ENCODE peak calls at places on chromosomes 4 and X, in nine cellular contexts. U is endothelial cell of umbilical vein, E is fibroblast of pulmonary artery, F is heart left ventricle, T is Caco-2, M is K562, H is suprapubic skin, A is psoas muscle, V is lower lobe of right lung. Z is an unnamed sample.

GRCh38 chr4:14726441-14727405 is 275.6 kb upstream of the CPEB2 start:
- DNase-seq in M (no peak), H (no peak), A (no peak), V (no peak), T (no peak), U (no peak), E (peak), F (no peak), Z (peak)

GRCh38 chr4:52566136-52567031 is 92.7 kb downstream of the USP46 start:
- DNase-seq in E (no peak), U (no peak), F (no peak), V (no peak), T (no peak), M (no peak), H (no peak), A (no peak), Z (no peak)

GRCh38 chrX:38806875-38807601 is 5.8 kb downstream of the MID1IP1 start:
- DNase-seq in E (no peak), A (no peak), T (no peak), H (no peak), V (no peak), M (peak), F (no peak), U (no peak), Z (no peak)

GRCh38 chr4:42327323-42327722 is 70.0 kb upstream of the SHISA3 start:
- DNase-seq in E (no peak), H (no peak), U (no peak), A (no peak), F (no peak), T (no peak), M (no peak), V (no peak), Z (no peak)

GRCh38 chrX:9566150-9566621 is 101.3 kb downstream of the TBL1X start:
- DNase-seq in E (peak), M (no peak), V (no peak), A (peak), U (peak), H (no peak), T (no peak), F (no peak), Z (peak)

GRCh38 chr4:40403079-40403478 is 67.9 kb downstream of the CHRNA9 start:
- DNase-seq in E (no peak), A (no peak), M (no peak), V (no peak), F (no peak), T (peak), U (no peak), H (no peak), Z (no peak)

GRCh38 chr4:71241467-71242401 is 97.1 kb upstream of the SLC4A4 start:
- DNase-seq in A (no peak), E (no peak), U (no peak), F (no peak), V (peak), T (no peak), H (no peak), M (no peak), Z (no peak)

GRCh38 chr4:172857026-172857425 is 311.6 kb upstream of the GALNT7 start:
- DNase-seq in H (no peak), V (no peak), M (no peak), E (no peak), A (no peak), T (no peak), F (no peak), U (no peak), Z (no peak)

GRCh38 chrX:124699876-124700275 is 353.5 kb downstream of the SH2D1A start:
- DNase-seq in T (no peak), V (no peak), U (no peak), E (no peak), A (no peak), M (no peak), H (no peak), F (no peak), Z (no peak)

GRCh38 chrX:45719751-45720501 is 519.2 kb upstream of the DIPK2B start:
- DNase-seq in T (no peak), F (no peak), E (peak), M (no peak), U (no peak), A (no peak), V (no peak), H (no peak), Z (no peak)

GRCh38 chrX:123336666-123337065 is 152.6 kb downstream of the GRIA3 start:
- DNase-seq in U (no peak), V (no peak), A (no peak), T (no peak), M (no peak), E (no peak), F (no peak), H (no peak), Z (no peak)

GRCh38 chrX:134741801-134742200 is 83.5 kb upstream of the PLAC1 start:
- DNase-seq in V (no peak), U (no peak), H (no peak), A (no peak), T (no peak), F (no peak), M (no peak), E (no peak), Z (no peak)

GRCh38 chr4:90118547-90119211 is 8.5 kb upstream of the CCSER1 start:
- DNase-seq in U (no peak), F (no peak), A (no peak), M (no peak), H (no peak), E (no peak), V (no peak), T (no peak), Z (no peak)

GRCh38 chr4:80192937-80193336 is 4.4 kb upstream of the PRDM8 start:
- DNase-seq in E (peak), U (no peak), M (no peak), H (no peak), F (no peak), A (no peak), V (no peak), T (no peak), Z (no peak)

GRCh38 chr4:10006604-10007435 is 14.5 kb downstream of the SLC2A9 start:
- DNase-seq in T (no peak), A (peak), F (no peak), E (peak), U (peak), H (no peak), V (peak), M (no peak), Z (peak)

GRCh38 chr4:1026115-1026514 is 14.7 kb downstream of the FGFRL1 start:
- DNase-seq in U (no peak), F (no peak), V (no peak), E (peak), T (no peak), M (peak), A (no peak), H (no peak), Z (peak)

GRCh38 chr4:6768539-6768905 is 14.0 kb upstream of the KIAA0232 start:
- DNase-seq in U (no peak), F (no peak), E (peak), M (peak), T (no peak), A (peak), H (no peak), V (peak), Z (no peak)

GRCh38 chr4:38837849-38838248 is 18.8 kb downstream of the TLR6 start:
- DNase-seq in E (peak), V (no peak), A (no peak), F (no peak), H (no peak), T (no peak), M (no peak), U (peak), Z (peak)

GRCh38 chr4:6504900-6505496 is 32.6 kb upstream of the PPP2R2C start:
- DNase-seq in U (no peak), H (no peak), F (no peak), E (no peak), V (no peak), T (no peak), A (no peak), M (no peak), Z (peak)

GRCh38 chr4:48779998-48780866 is at the start of gene FRYL:
- DNase-seq in A (peak), V (peak), M (peak), F (peak), H (peak), U (peak), T (peak), E (peak), Z (peak)

GRCh38 chrX:37871626-37872302 is 24.4 kb upstream of the DYNLT3 start:
- DNase-seq in E (peak), U (peak), H (no peak), A (peak), T (no peak), F (peak), M (peak), V (no peak), Z (peak)

GRCh38 chrX:118824173-118824782 is 654 bp downstream of the ZCCHC12 start:
- DNase-seq in V (no peak), A (no peak), T (no peak), E (no peak), H (no peak), U (no peak), F (no peak), M (no peak), Z (no peak)

GRCh38 chrX:122868626-122869025 is 315.5 kb upstream of the GRIA3 start:
- DNase-seq in U (no peak), V (no peak), M (no peak), E (no peak), T (no peak), A (no peak), H (no peak), F (no peak), Z (peak)

GRCh38 chrX:132022863-132023116 is 312 bp upstream of the STK26 start:
- DNase-seq in T (no peak), H (peak), F (peak), E (no peak), A (no peak), U (no peak), M (no peak), V (no peak), Z (peak)

GRCh38 chrX:132025085-132025484 is 2.0 kb downstream of the STK26 start:
- DNase-seq in H (no peak), F (no peak), U (no peak), E (no peak), M (peak), A (no peak), T (no peak), V (no peak), Z (no peak)

GRCh38 chrX:132023117-132023895 is at the start of gene STK26:
- DNase-seq in T (peak), F (peak), V (peak), E (peak), M (peak), A (peak), H (peak), U (peak), Z (peak)

GRCh38 chrX:132023896-132024386 is 839 bp downstream of the STK26 start:
- DNase-seq in A (peak), U (peak), V (peak), H (no peak), F (peak), E (no peak), T (no peak), M (peak), Z (no peak)

GRCh38 chrX:132022115-132022862 is 813 bp upstream of the STK26 start:
- DNase-seq in V (no peak), E (no peak), A (peak), F (no peak), M (peak), T (no peak), U (peak), H (no peak), Z (peak)
- TF ChIP-seq CTCF in V (peak), E (peak), A (no peak), F (no peak), M (peak), T (no peak), U (no peak), H (no peak), Z (peak)

GRCh38 chr4:169179609-169180526 is 90.9 kb downstream of the SH3RF1 start:
- DNase-seq in T (no peak), H (no peak), M (no peak), E (no peak), V (no peak), A (no peak), U (peak), F (no peak), Z (peak)
- H3K4me3 ChIP-seq in T (no peak), H (no peak), M (no peak), E (no peak), V (peak), A (no peak), U (no peak), F (no peak), Z (peak)

DNA sequence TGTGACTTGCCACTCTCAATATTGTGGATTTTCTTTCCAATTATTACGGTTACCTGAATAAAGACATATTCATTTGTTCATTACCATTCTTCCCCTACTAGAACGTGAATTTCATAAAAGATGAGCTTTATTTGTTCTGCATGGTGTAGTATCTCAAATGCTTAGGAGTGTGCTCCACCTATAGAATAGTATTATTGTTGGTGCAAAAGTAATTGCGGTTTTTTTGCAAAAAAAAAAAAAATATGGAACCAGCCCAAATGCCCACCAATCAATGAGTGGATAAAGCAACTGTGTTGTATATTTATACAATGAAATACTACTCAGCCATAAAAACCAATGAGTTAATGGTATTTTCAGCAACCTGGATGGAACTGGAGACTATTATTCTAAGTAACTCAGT is 525.5 kb upstream of the PRKX start:
- DNase-seq in V (no peak), U (no peak), F (no peak), H (no peak), A (no peak), M (no peak), E (no peak), T (no peak), Z (no peak)
- TF ChIP-seq CTCF in V (no peak), U (no peak), F (no peak), H (no peak), A (no peak), M (no peak), E (no peak), T (no peak), Z (no peak)

GRCh38 chrX:6228720-6229119 is at the start of gene NLGN4X:
- DNase-seq in M (no peak), H (no peak), F (no peak), A (no peak), V (no peak), E (no peak), T (no peak), U (no peak), Z (no peak)
- H3K4me3 ChIP-seq in M (no peak), H (no peak), F (peak), A (no peak), V (peak), E (no peak), T (no peak), U (no peak), Z (no peak)

DNA sequence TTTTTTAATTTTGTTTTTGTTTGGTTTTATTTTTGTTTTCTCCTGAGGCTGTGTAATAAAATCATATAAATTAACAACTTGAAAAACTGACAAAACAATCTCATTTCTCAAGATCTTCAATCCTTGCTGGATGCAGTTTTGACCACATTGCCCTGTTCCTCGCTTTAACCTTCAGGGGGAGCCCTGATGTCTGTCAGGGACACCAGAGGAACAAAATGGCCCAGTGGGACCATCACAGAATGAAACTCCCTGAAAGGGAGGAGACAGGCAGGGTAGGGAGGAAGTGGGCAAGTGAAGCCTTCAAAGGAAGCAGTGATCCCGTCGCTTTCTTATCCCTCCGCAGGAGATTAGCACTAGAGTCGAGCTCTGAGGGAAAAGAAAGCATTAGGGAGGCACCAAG is 274.9 kb upstream of the LDB2 start:
- DNase-seq in V (no peak), U (no peak), F (no peak), E (no peak), M (peak), A (no peak), T (no peak), H (no peak), Z (no peak)
- TF ChIP-seq CTCF in V (no peak), U (peak), F (peak), E (peak), M (peak), A (no peak), T (no peak), H (no peak), Z (peak)

Z was measured in choroid plexus epithelial cell.